ENCODE peak calls at places on chromosomes 2 and 18, in nine cellular contexts. One of them, this sample, is unnamed.

GRCh38 chr2:127410871-127411396 is 7.3 kb upstream of the PROC start:
- DNase-seq in type B pancreatic cell: no peak
- DNase-seq in lower lobe of right lung: no peak
- DNase-seq in astrocyte of the spinal cord: peak
- DNase-seq in bronchial epithelial cell: peak
- DNase-seq in A549: peak
- DNase-seq in PC-3: peak
- DNase-seq in pancreas: no peak
- DNase-seq in HCT116: no peak
- DNase-seq in this sample: no peak

GRCh38 chr2:174681099-174681982 is 82.9 kb downstream of the CHRNA1 start:
- DNase-seq in type B pancreatic cell: no peak
- DNase-seq in lower lobe of right lung: no peak
- DNase-seq in astrocyte of the spinal cord: peak
- DNase-seq in bronchial epithelial cell: peak
- DNase-seq in A549: peak
- DNase-seq in PC-3: no peak
- DNase-seq in pancreas: no peak
- DNase-seq in HCT116: no peak
- DNase-seq in this sample: no peak

GRCh38 chr2:178800510-178800909 is 6.7 kb downstream of the TTN start:
- DNase-seq in type B pancreatic cell: no peak
- DNase-seq in lower lobe of right lung: no peak
- DNase-seq in astrocyte of the spinal cord: no peak
- DNase-seq in bronchial epithelial cell: no peak
- DNase-seq in A549: no peak
- DNase-seq in PC-3: no peak
- DNase-seq in pancreas: no peak
- DNase-seq in HCT116: no peak
- DNase-seq in this sample: no peak

GRCh38 chr2:239440511-239440959 is 39.7 kb upstream of the HDAC4 start:
- DNase-seq in type B pancreatic cell: no peak
- DNase-seq in lower lobe of right lung: no peak
- DNase-seq in astrocyte of the spinal cord: peak
- DNase-seq in bronchial epithelial cell: no peak
- DNase-seq in A549: no peak
- DNase-seq in PC-3: no peak
- DNase-seq in pancreas: peak
- DNase-seq in HCT116: no peak
- DNase-seq in this sample: no peak

GRCh38 chr2:162256621-162257020 is 13.4 kb upstream of the FAP start:
- DNase-seq in type B pancreatic cell: no peak
- DNase-seq in lower lobe of right lung: no peak
- DNase-seq in astrocyte of the spinal cord: peak
- DNase-seq in bronchial epithelial cell: peak
- DNase-seq in A549: no peak
- DNase-seq in PC-3: peak
- DNase-seq in pancreas: no peak
- DNase-seq in HCT116: no peak
- DNase-seq in this sample: no peak

GRCh38 chr2:182261860-182262387 is 164.9 kb downstream of the PDE1A start:
- DNase-seq in type B pancreatic cell: no peak
- DNase-seq in lower lobe of right lung: no peak
- DNase-seq in astrocyte of the spinal cord: no peak
- DNase-seq in bronchial epithelial cell: no peak
- DNase-seq in A549: no peak
- DNase-seq in PC-3: no peak
- DNase-seq in pancreas: no peak
- DNase-seq in HCT116: no peak
- DNase-seq in this sample: no peak

GRCh38 chr2:97911210-97911921 is 84.4 kb downstream of the TMEM131 start:
- DNase-seq in type B pancreatic cell: no peak
- DNase-seq in lower lobe of right lung: no peak
- DNase-seq in astrocyte of the spinal cord: peak
- DNase-seq in bronchial epithelial cell: peak
- DNase-seq in A549: no peak
- DNase-seq in PC-3: no peak
- DNase-seq in pancreas: no peak
- DNase-seq in HCT116: no peak
- DNase-seq in this sample: no peak

GRCh38 chr2:41409328-41409727 is 638.5 kb upstream of the PKDCC start:
- DNase-seq in type B pancreatic cell: no peak
- DNase-seq in lower lobe of right lung: no peak
- DNase-seq in astrocyte of the spinal cord: no peak
- DNase-seq in bronchial epithelial cell: no peak
- DNase-seq in A549: no peak
- DNase-seq in PC-3: peak
- DNase-seq in pancreas: no peak
- DNase-seq in HCT116: no peak
- DNase-seq in this sample: no peak

GRCh38 chr2:238139141-238139840 is 823 bp downstream of the KLHL30 start:
- DNase-seq in type B pancreatic cell: no peak
- DNase-seq in lower lobe of right lung: no peak
- DNase-seq in astrocyte of the spinal cord: no peak
- DNase-seq in bronchial epithelial cell: no peak
- DNase-seq in A549: no peak
- DNase-seq in PC-3: no peak
- DNase-seq in pancreas: peak
- DNase-seq in HCT116: no peak
- DNase-seq in this sample: no peak

GRCh38 chr18:22110482-22110924 is 58.9 kb upstream of the GATA6 start:
- DNase-seq in type B pancreatic cell: no peak
- DNase-seq in lower lobe of right lung: no peak
- DNase-seq in astrocyte of the spinal cord: no peak
- DNase-seq in bronchial epithelial cell: no peak
- DNase-seq in A549: no peak
- DNase-seq in PC-3: no peak
- DNase-seq in pancreas: no peak
- DNase-seq in HCT116: no peak
- DNase-seq in this sample: no peak

GRCh38 chr2:232924433-232924832 is 54.4 kb downstream of the SNORC start:
- DNase-seq in type B pancreatic cell: no peak
- DNase-seq in lower lobe of right lung: no peak
- DNase-seq in astrocyte of the spinal cord: no peak
- DNase-seq in bronchial epithelial cell: no peak
- DNase-seq in A549: no peak
- DNase-seq in PC-3: no peak
- DNase-seq in pancreas: no peak
- DNase-seq in HCT116: no peak
- DNase-seq in this sample: no peak

GRCh38 chr18:36534154-36534688 is 236.7 kb downstream of the FHOD3 start:
- DNase-seq in type B pancreatic cell: no peak
- DNase-seq in lower lobe of right lung: no peak
- DNase-seq in astrocyte of the spinal cord: peak
- DNase-seq in bronchial epithelial cell: no peak
- DNase-seq in A549: no peak
- DNase-seq in PC-3: no peak
- DNase-seq in pancreas: no peak
- DNase-seq in HCT116: no peak
- DNase-seq in this sample: no peak

GRCh38 chr2:54609647-54610046 is 113.8 kb upstream of the EML6 start:
- DNase-seq in type B pancreatic cell: no peak
- DNase-seq in lower lobe of right lung: no peak
- DNase-seq in astrocyte of the spinal cord: no peak
- DNase-seq in bronchial epithelial cell: no peak
- DNase-seq in A549: no peak
- DNase-seq in PC-3: no peak
- DNase-seq in pancreas: no peak
- DNase-seq in HCT116: no peak
- DNase-seq in this sample: no peak

GRCh38 chr18:1659190-1659589 is 754.5 kb downstream of the ADCYAP1 start:
- DNase-seq in type B pancreatic cell: no peak
- DNase-seq in lower lobe of right lung: peak
- DNase-seq in astrocyte of the spinal cord: no peak
- DNase-seq in bronchial epithelial cell: no peak
- DNase-seq in A549: no peak
- DNase-seq in PC-3: no peak
- DNase-seq in pancreas: no peak
- DNase-seq in HCT116: no peak
- DNase-seq in this sample: no peak

GRCh38 chr2:70944291-70944690 is 8.6 kb downstream of the ATP6V1B1 start:
- DNase-seq in type B pancreatic cell: no peak
- DNase-seq in lower lobe of right lung: no peak
- DNase-seq in astrocyte of the spinal cord: no peak
- DNase-seq in bronchial epithelial cell: no peak
- DNase-seq in A549: no peak
- DNase-seq in PC-3: no peak
- DNase-seq in pancreas: no peak
- DNase-seq in HCT116: no peak
- DNase-seq in this sample: no peak

GRCh38 chr2:159227467-159227866 is 59.0 kb downstream of the WDSUB1 start:
- DNase-seq in type B pancreatic cell: no peak
- DNase-seq in lower lobe of right lung: no peak
- DNase-seq in astrocyte of the spinal cord: no peak
- DNase-seq in bronchial epithelial cell: no peak
- DNase-seq in A549: no peak
- DNase-seq in PC-3: no peak
- DNase-seq in pancreas: no peak
- DNase-seq in HCT116: no peak
- DNase-seq in this sample: no peak

GRCh38 chr2:128604045-128604444 is 285.4 kb upstream of the HS6ST1 start:
- DNase-seq in type B pancreatic cell: no peak
- DNase-seq in lower lobe of right lung: no peak
- DNase-seq in astrocyte of the spinal cord: no peak
- DNase-seq in bronchial epithelial cell: no peak
- DNase-seq in A549: no peak
- DNase-seq in PC-3: no peak
- DNase-seq in pancreas: peak
- DNase-seq in HCT116: no peak
- DNase-seq in this sample: peak

GRCh38 chr2:25674003-25674362 is 606 bp upstream of the DTNB start:
- DNase-seq in type B pancreatic cell: no peak
- DNase-seq in lower lobe of right lung: no peak
- DNase-seq in astrocyte of the spinal cord: peak
- DNase-seq in bronchial epithelial cell: no peak
- DNase-seq in A549: no peak
- DNase-seq in PC-3: no peak
- DNase-seq in pancreas: no peak
- DNase-seq in HCT116: no peak
- DNase-seq in this sample: no peak

GRCh38 chr2:144771348-144771747 is 251.4 kb upstream of the ZEB2 start:
- DNase-seq in type B pancreatic cell: no peak
- DNase-seq in lower lobe of right lung: no peak
- DNase-seq in astrocyte of the spinal cord: no peak
- DNase-seq in bronchial epithelial cell: no peak
- DNase-seq in A549: no peak
- DNase-seq in PC-3: no peak
- DNase-seq in pancreas: no peak
- DNase-seq in HCT116: no peak
- DNase-seq in this sample: no peak
- TF ChIP-seq CTCF in type B pancreatic cell: no peak
- TF ChIP-seq CTCF in lower lobe of right lung: no peak
- TF ChIP-seq CTCF in astrocyte of the spinal cord: no peak
- TF ChIP-seq CTCF in bronchial epithelial cell: no peak
- TF ChIP-seq CTCF in A549: no peak
- TF ChIP-seq CTCF in PC-3: no peak
- TF ChIP-seq CTCF in pancreas: no peak
- TF ChIP-seq CTCF in HCT116: no peak
- TF ChIP-seq CTCF in this sample: no peak

DNA sequence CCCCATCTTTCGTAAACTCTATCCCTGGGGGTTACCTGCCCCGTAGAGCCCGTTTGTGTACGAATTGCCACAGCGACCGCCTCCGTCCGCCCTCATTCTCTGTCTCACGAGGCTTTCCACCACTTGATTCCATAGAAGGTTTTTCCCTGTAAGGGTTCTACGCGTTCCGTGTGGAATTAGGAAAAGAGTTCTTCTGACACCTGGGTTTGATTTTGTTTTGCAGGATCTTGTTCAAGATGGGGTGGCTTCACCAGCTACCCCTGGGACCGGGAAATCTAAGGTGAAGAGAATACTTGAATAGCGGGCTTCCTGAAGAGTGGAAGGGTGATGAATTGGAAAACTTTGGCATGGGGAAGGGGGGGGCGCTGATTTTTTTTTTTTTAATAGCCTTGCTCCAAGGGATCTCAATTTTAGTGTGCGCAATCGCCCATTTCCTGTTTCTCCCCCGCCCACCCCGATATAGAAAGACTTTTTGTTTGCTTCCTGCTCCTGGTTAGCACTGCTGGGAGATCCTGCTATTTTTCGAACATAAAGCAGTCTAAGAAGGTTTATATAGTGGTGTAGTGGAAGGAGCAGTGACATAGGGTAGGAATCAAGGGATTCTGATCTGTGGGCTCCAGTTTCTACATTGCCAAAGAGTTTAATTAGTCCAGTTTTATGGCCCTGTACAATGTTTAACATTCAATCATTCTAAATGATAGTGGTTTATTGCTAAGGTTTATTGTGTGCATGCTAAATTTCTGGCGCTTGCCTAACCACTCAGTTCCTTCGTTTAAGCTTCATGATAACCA is 599 bp downstream of the GCC2 start:
- DNase-seq in type B pancreatic cell: no peak
- DNase-seq in lower lobe of right lung: no peak
- DNase-seq in astrocyte of the spinal cord: peak
- DNase-seq in bronchial epithelial cell: peak
- DNase-seq in A549: peak
- DNase-seq in PC-3: peak
- DNase-seq in pancreas: no peak
- DNase-seq in HCT116: peak
- DNase-seq in this sample: no peak
- TF ChIP-seq CTCF in type B pancreatic cell: no peak
- TF ChIP-seq CTCF in lower lobe of right lung: no peak
- TF ChIP-seq CTCF in astrocyte of the spinal cord: no peak
- TF ChIP-seq CTCF in bronchial epithelial cell: no peak
- TF ChIP-seq CTCF in A549: no peak
- TF ChIP-seq CTCF in PC-3: no peak
- TF ChIP-seq CTCF in pancreas: no peak
- TF ChIP-seq CTCF in HCT116: no peak
- TF ChIP-seq CTCF in this sample: no peak

DNA sequence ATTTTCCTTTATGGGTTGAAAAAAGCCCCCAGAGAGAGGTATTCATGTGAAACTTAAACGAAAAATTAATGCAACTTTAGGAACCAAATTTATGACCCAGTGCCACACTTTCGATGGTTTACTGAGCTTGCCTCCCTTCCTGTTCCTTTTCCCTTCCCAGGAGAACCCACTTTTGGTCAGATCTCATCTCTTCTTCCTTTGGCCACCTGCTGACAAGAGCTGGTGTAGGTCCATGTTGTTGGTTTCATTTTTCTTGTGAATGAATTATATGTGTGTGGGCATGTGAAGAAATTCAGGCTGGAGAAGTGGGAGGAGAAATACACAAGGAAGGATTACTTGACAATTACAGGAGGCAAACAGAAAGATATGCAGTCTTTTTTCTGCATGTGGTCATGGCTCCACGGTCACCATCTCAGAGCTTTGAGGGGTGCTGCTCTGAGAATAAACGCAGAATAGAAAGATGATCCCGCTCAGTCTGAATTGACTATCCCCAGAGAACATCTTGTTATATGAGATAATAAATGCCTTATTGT is 111.3 kb upstream of the TCF4 start:
- DNase-seq in type B pancreatic cell: no peak
- DNase-seq in lower lobe of right lung: no peak
- DNase-seq in astrocyte of the spinal cord: no peak
- DNase-seq in bronchial epithelial cell: no peak
- DNase-seq in A549: no peak
- DNase-seq in PC-3: no peak
- DNase-seq in pancreas: no peak
- DNase-seq in HCT116: no peak
- DNase-seq in this sample: no peak
- TF ChIP-seq CTCF in type B pancreatic cell: no peak
- TF ChIP-seq CTCF in lower lobe of right lung: no peak
- TF ChIP-seq CTCF in astrocyte of the spinal cord: no peak
- TF ChIP-seq CTCF in bronchial epithelial cell: no peak
- TF ChIP-seq CTCF in A549: no peak
- TF ChIP-seq CTCF in PC-3: no peak
- TF ChIP-seq CTCF in pancreas: no peak
- TF ChIP-seq CTCF in HCT116: no peak
- TF ChIP-seq CTCF in this sample: no peak

GRCh38 chr2:220104871-220105351 is 477.5 kb downstream of the SLC4A3 start:
- DNase-seq in type B pancreatic cell: no peak
- DNase-seq in lower lobe of right lung: no peak
- DNase-seq in astrocyte of the spinal cord: peak
- DNase-seq in bronchial epithelial cell: peak
- DNase-seq in A549: peak
- DNase-seq in PC-3: peak
- DNase-seq in pancreas: no peak
- DNase-seq in HCT116: no peak
- DNase-seq in this sample: no peak
- TF ChIP-seq CTCF in type B pancreatic cell: peak
- TF ChIP-seq CTCF in lower lobe of right lung: no peak
- TF ChIP-seq CTCF in astrocyte of the spinal cord: peak
- TF ChIP-seq CTCF in bronchial epithelial cell: peak
- TF ChIP-seq CTCF in A549: no peak
- TF ChIP-seq CTCF in PC-3: peak
- TF ChIP-seq CTCF in pancreas: no peak
- TF ChIP-seq CTCF in HCT116: no peak
- TF ChIP-seq CTCF in this sample: no peak